ENCODE peak calls at places on chromosomes 1 and 21, in nine cellular contexts. U is substantia nigra, X is fibroblast of the aortic adventitia, Y is NCI-H1694 treated with DMSO at 0.1 percent for 48 hours, W is cardiac muscle cell, R is Daoy, F is dermis microvascular lymphatic vessel endothelial cell, K is DMS153, C is NCI-H2081. V is an unnamed sample.

GRCh38 chr1:168454211-168454815 is 89.5 kb downstream of the XCL2 start:
- DNase-seq in U (no peak), X (peak), Y (no peak), W (no peak), R (no peak), F (no peak), K (no peak), C (no peak), V (no peak)

GRCh38 chr1:10679521-10680220 is 116.8 kb downstream of the CASZ1 start:
- DNase-seq in U (no peak), X (peak), Y (peak), W (peak), R (peak), F (peak), K (peak), C (peak), V (no peak)

GRCh38 chr21:45833437-45833836 is 148.1 kb upstream of the COL6A1 start:
- DNase-seq in U (no peak), X (no peak), Y (no peak), W (no peak), R (no peak), F (no peak), K (no peak), C (no peak), V (no peak)

GRCh38 chr1:17890815-17891191 is 135.7 kb downstream of the ACTL8 start:
- DNase-seq in U (no peak), X (no peak), Y (no peak), W (no peak), R (no peak), F (no peak), K (no peak), C (no peak), V (no peak)

GRCh38 chr21:34892196-34892595 is 156.9 kb downstream of the RUNX1 start:
- DNase-seq in U (no peak), X (peak), Y (no peak), W (no peak), R (peak), F (no peak), K (no peak), C (no peak), V (no peak)

GRCh38 chr1:227793948-227794812 is 21.3 kb upstream of the PRSS38 start:
- DNase-seq in U (no peak), X (peak), Y (peak), W (peak), R (peak), F (no peak), K (no peak), C (no peak), V (no peak)

GRCh38 chr1:6009120-6010040 is 17.2 kb upstream of the NPHP4 start:
- DNase-seq in U (no peak), X (no peak), Y (no peak), W (no peak), R (no peak), F (no peak), K (no peak), C (no peak), V (no peak)

GRCh38 chr1:52659851-52660596 is 27.1 kb downstream of the SHISAL2A start:
- DNase-seq in U (no peak), X (no peak), Y (no peak), W (no peak), R (no peak), F (no peak), K (no peak), C (no peak), V (no peak)

GRCh38 chr21:43321111-43321510 is 105.8 kb downstream of the SIK1 start:
- DNase-seq in U (no peak), X (no peak), Y (no peak), W (no peak), R (peak), F (no peak), K (no peak), C (no peak), V (no peak)

GRCh38 chr1:59202455-59202854 is 94.4 kb upstream of the FGGY start:
- DNase-seq in U (no peak), X (no peak), Y (no peak), W (no peak), R (no peak), F (no peak), K (no peak), C (no peak), V (no peak)

GRCh38 chr1:203069028-203069804 is 16.6 kb downstream of the MYOG start:
- DNase-seq in U (no peak), X (peak), Y (peak), W (peak), R (no peak), F (no peak), K (peak), C (no peak), V (no peak)

GRCh38 chr1:151377150-151377884 is 4.8 kb upstream of the SELENBP1 start:
- DNase-seq in U (no peak), X (no peak), Y (no peak), W (no peak), R (no peak), F (no peak), K (no peak), C (no peak), V (no peak)

GRCh38 chr1:177780096-177780700 is 189.7 kb downstream of the SEC16B start:
- DNase-seq in U (no peak), X (peak), Y (peak), W (peak), R (peak), F (no peak), K (peak), C (peak), V (no peak)

GRCh38 chr1:112866151-112866550 is 89.8 kb downstream of the SLC16A1 start:
- DNase-seq in U (no peak), X (peak), Y (no peak), W (no peak), R (peak), F (peak), K (no peak), C (no peak), V (no peak)

GRCh38 chr1:119964673-119965363 is 68.5 kb upstream of the ADAM30 start:
- DNase-seq in U (no peak), X (peak), Y (no peak), W (no peak), R (no peak), F (no peak), K (no peak), C (no peak), V (no peak)

GRCh38 chr1:68183895-68184294 is 48.4 kb downstream of the WLS start:
- DNase-seq in U (no peak), X (no peak), Y (no peak), W (no peak), R (no peak), F (no peak), K (no peak), C (no peak), V (no peak)

GRCh38 chr21:30044447-30045064 is 104.8 kb upstream of the GRIK1 start:
- DNase-seq in U (no peak), X (peak), Y (peak), W (peak), R (no peak), F (peak), K (no peak), C (peak), V (no peak)

GRCh38 chr1:22739648-22740385 is 29.2 kb downstream of the EPHB2 start:
- DNase-seq in U (no peak), X (peak), Y (no peak), W (no peak), R (peak), F (peak), K (no peak), C (no peak), V (no peak)

GRCh38 chr1:232386721-232387510 is 243.0 kb downstream of the SIPA1L2 start:
- DNase-seq in U (no peak), X (no peak), Y (no peak), W (no peak), R (peak), F (no peak), K (no peak), C (no peak), V (no peak)

GRCh38 chr1:178124115-178124514 is 30.2 kb downstream of the RASAL2 start:
- DNase-seq in U (no peak), X (no peak), Y (no peak), W (peak), R (no peak), F (no peak), K (no peak), C (no peak), V (no peak)

GRCh38 chr1:66350001-66350547 is 183.9 kb upstream of the SGIP1 start:
- DNase-seq in U (peak), X (peak), Y (no peak), W (no peak), R (peak), F (no peak), K (no peak), C (no peak), V (no peak)

GRCh38 chr1:80542231-80542630 is 1258.5 kb upstream of the ADGRL2 start:
- DNase-seq in U (no peak), X (peak), Y (no peak), W (no peak), R (no peak), F (no peak), K (no peak), C (no peak), V (no peak)

GRCh38 chr1:215118081-215118480 is 35.5 kb downstream of the KCNK2 start:
- DNase-seq in U (no peak), X (peak), Y (no peak), W (no peak), R (no peak), F (no peak), K (no peak), C (no peak), V (no peak)

GRCh38 chr1:1128454-1129139 is 12.7 kb upstream of the C1orf159 start:
- DNase-seq in U (no peak), X (no peak), Y (no peak), W (no peak), R (no peak), F (no peak), K (no peak), C (no peak), V (no peak)

V was measured in cortex of kidney.